ENCODE peak calls at places on chromosomes 11 and 22, in nine cellular contexts. V is OCI-LY7, H is cardiac muscle cell, B is AG04450, R is PC-9, C is adrenal gland, X is lower lobe of right lung, O is HCT116, W is brain microvascular endothelial cell. N is an unnamed sample.

GRCh38 chr22:23370251-23370650 is 189.9 kb downstream of the BCR start:
- DNase-seq in V (no peak), H (no peak), B (no peak), R (no peak), C (no peak), X (no peak), O (no peak), W (no peak), N (no peak)

GRCh38 chr11:116963813-116964212 is 126.4 kb upstream of the APOA1 start:
- DNase-seq in V (no peak), H (no peak), B (no peak), R (peak; percentile 1), C (no peak), X (no peak), O (no peak), W (no peak), N (no peak)

GRCh38 chr11:123086315-123086714 is 24.4 kb upstream of the HSPA8 start:
- DNase-seq in V (no peak), H (peak; percentile 42), B (no peak), R (no peak), C (no peak), X (no peak), O (no peak), W (no peak), N (no peak)

GRCh38 chr11:34124885-34125668 is 19.6 kb downstream of the NAT10 start:
- DNase-seq in V (no peak), H (no peak), B (no peak), R (no peak), C (no peak), X (no peak), O (no peak), W (no peak), N (no peak)

GRCh38 chr11:12042215-12042676 is 33.8 kb upstream of the DKK3 start:
- DNase-seq in V (no peak), H (no peak), B (peak; percentile 89), R (peak; percentile 46), C (no peak), X (no peak), O (peak; percentile 44), W (peak; percentile 94), N (no peak)

GRCh38 chr22:20565079-20565734 is 57.8 kb downstream of the MED15 start:
- DNase-seq in V (no peak), H (no peak), B (no peak), R (no peak), C (no peak), X (no peak), O (no peak), W (no peak), N (no peak)

GRCh38 chr11:12075822-12076821 is 34.3 kb upstream of the MICAL2 start:
- DNase-seq in V (no peak), H (no peak), B (peak; percentile 98), R (no peak), C (no peak), X (no peak), O (no peak), W (peak; percentile 100), N (peak; percentile 75)

GRCh38 chr11:114083256-114084252 is 24.0 kb downstream of the ZBTB16 start:
- DNase-seq in V (no peak), H (no peak), B (no peak), R (no peak), C (no peak), X (no peak), O (no peak), W (no peak), N (no peak)

GRCh38 chr11:5815534-5815933 is 6.8 kb downstream of the OR52N2 start:
- DNase-seq in V (no peak), H (no peak), B (no peak), R (no peak), C (no peak), X (no peak), O (no peak), W (no peak), N (no peak)

GRCh38 chr22:18979957-18980356 is 43.9 kb upstream of the PRODH start:
- DNase-seq in V (no peak), H (no peak), B (no peak), R (no peak), C (no peak), X (no peak), O (no peak), W (no peak), N (no peak)

GRCh38 chr22:19850482-19851109 is 4.1 kb downstream of the GNB1L start:
- DNase-seq in V (no peak), H (no peak), B (no peak), R (no peak), C (no peak), X (no peak), O (no peak), W (no peak), N (peak; percentile 58)

GRCh38 chr22:50485221-50486131 is 1.2 kb upstream of the MIOX start:
- DNase-seq in V (no peak), H (no peak), B (no peak), R (no peak), C (peak; percentile 61), X (peak; percentile 67), O (no peak), W (no peak), N (peak; percentile 80)

DNA sequence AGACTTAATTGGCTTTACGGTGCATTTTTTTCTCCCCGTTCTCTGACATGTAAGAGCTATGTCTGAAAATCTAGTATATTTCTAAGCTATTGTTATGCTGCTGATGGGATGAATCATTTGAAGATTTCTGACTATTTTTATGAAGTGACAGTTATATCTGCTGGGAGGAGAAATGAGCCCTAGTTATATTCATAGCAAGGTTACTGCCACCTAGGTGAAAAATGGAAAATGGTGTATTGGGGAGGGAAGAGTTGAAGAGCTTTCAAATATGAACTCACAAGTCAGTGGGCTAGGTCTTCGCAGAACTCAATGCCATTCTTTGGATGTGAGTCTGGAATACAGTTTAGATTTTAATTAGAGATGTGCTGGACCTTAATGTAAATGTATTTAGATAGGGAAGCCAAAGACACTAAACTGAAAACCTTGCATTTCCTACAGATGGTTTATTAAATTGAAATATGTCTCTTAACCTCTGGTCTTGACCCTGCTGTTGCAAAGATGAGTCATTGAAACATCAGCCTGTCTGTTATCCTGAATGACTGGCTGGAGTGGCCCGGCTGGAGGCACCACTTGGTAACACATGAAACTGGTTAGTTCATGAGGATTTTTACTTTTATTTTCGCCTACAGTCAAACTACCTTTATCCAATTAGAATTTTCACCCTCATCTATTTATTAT is 293.7 kb downstream of the DDX10 start:
- DNase-seq in V (no peak), H (no peak), B (no peak), R (peak; percentile 40), C (no peak), X (no peak), O (no peak), W (peak; percentile 78), N (no peak)
- H3K27ac ChIP-seq in V (no peak overlapping the region), H (no peak overlapping the region), B (no peak overlapping the region), R (no peak overlapping the region), C (no peak overlapping the region), X (no peak overlapping the region), O (peak overlapping the region; percentile 45), W (peak overlapping the region; percentile 59), N (no peak overlapping the region)

DNA sequence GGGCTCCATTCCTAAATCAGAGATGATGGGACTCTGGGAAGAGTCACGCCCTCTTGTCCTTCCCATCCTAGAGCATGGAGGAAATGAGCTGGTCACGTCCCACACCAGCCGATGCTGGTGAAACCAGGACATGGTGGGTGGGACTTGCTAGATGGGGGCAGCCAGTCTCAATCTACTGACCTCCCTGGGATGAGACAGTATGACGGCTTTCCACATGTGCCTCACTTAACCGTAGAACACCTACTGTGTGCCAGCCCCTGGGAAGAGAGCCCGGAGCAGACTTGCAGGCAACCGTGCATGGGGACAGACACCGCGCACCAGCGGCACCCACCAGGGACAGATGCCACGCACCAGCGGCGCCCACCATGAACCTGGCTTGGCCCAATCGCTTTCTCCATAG is 3.8 kb downstream of the OSBPL5 start:
- DNase-seq in V (no peak), H (no peak), B (no peak), R (no peak), C (no peak), X (peak; percentile 43), O (no peak), W (no peak), N (peak; percentile 81)
- H3K27ac ChIP-seq in V (no peak overlapping the region), H (no peak overlapping the region), B (no peak overlapping the region), R (no peak overlapping the region), C (no peak overlapping the region), X (peak overlapping the region; percentile 46), O (no peak overlapping the region), W (no peak overlapping the region), N (no peak overlapping the region)

GRCh38 chr22:37549704-37550059 is 10.6 kb upstream of the CDC42EP1 start:
- DNase-seq in V (no peak), H (peak; percentile 37), B (no peak), R (peak; percentile 66), C (peak; percentile 83), X (peak; percentile 73), O (no peak), W (no peak), N (peak; percentile 87)

GRCh38 chr22:37544955-37545702 is 15.2 kb upstream of the CDC42EP1 start:
- DNase-seq in V (peak; percentile 46), H (peak; percentile 66), B (no peak), R (peak; percentile 77), C (peak; percentile 89), X (peak; percentile 82), O (no peak), W (peak; percentile 54), N (peak; percentile 85)

GRCh38 chr22:37545703-37546435 is 14.4 kb upstream of the CDC42EP1 start:
- DNase-seq in V (no peak), H (peak; percentile 71), B (peak; percentile 84), R (no peak), C (peak; percentile 96), X (peak; percentile 90), O (no peak), W (peak; percentile 83), N (peak; percentile 98)

GRCh38 chr22:37547249-37547741 is 13.0 kb upstream of the CDC42EP1 start:
- DNase-seq in V (no peak), H (no peak), B (no peak), R (no peak), C (no peak), X (no peak), O (no peak), W (no peak), N (no peak)

DNA sequence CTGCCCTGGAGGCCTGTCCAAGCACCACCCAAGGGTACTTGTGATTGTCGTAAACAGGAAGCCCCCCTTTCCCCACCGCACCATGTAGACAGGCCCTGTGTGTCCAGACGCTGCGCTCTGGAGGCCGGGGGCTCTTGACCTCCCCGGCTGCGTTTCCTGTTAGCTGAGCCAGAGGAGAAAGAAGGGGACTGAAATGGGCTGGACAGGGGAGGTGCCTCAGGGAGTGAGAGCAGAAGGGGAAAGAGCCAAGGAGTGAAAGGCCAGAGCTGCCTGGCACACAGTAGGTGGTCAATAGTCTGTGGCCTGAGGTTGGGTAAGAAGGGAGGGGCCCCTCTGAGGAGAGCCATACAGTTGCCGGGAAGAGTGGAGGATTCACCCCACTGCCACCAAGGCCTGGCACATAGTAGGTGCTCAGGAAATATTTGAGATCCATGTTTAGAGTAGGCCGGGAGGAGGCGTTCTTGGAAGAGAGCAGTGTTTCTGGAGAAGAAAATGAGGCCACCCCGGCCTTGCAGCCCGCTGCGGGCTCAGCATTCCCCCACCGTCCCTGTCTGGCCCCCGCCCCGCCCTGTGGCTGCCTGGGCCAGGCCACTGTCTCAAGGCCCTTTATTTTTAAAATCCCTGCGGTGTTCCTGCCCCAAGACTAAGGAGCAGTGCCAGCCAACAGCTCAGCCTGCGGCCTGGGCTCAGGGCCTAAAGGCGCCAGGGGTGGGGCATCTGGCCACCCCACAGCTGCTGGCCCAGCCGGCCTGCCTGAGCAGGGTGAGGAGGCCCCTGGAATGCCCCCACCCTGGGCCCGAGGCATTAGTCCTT is 13.6 kb upstream of the CDC42EP1 start:
- DNase-seq in V (no peak), H (peak; percentile 60), B (no peak), R (peak; percentile 77), C (peak; percentile 91), X (peak; percentile 73), O (no peak), W (no peak), N (peak; percentile 88)
- H3K27ac ChIP-seq in V (no peak overlapping the region), H (peak overlapping the region; percentile 73), B (peak overlapping the region; percentile 91), R (peak overlapping the region; percentile 23), C (peak overlapping the region; percentile 92), X (peak overlapping the region; percentile 93), O (peak overlapping the region; percentile 78), W (peak overlapping the region; percentile 65), N (peak overlapping the region; percentile 93)

GRCh38 chr11:10441652-10442503 is 13.2 kb upstream of the AMPD3 start:
- DNase-seq in V (peak; percentile 56), H (no peak), B (no peak), R (no peak), C (no peak), X (no peak), O (no peak), W (no peak), N (no peak)
- H3K27ac ChIP-seq in V (peak overlapping the region; percentile 52), H (no peak overlapping the region), B (no peak overlapping the region), R (no peak overlapping the region), C (no peak overlapping the region), X (no peak overlapping the region), O (no peak overlapping the region), W (no peak overlapping the region), N (no peak overlapping the region)